ENCODE peak calls at places on chromosomes 11 and 22, in seven cellular contexts. W is substantia nigra, S is sciatic nerve, K is C1 segment of cervical spinal cord, P is hypothalamus, C is AG20443, L is nucleus accumbens. R is an unnamed sample.

GRCh38 chr11:122478986-122479385 is 176.5 kb upstream of the UBASH3B start:
- DNase-seq in C (peak), W (no peak), K (no peak), P (no peak), L (no peak), S (no peak), R (no peak)

GRCh38 chr11:72710278-72710677 is 36.1 kb upstream of the PDE2A start:
- DNase-seq in K (no peak), L (no peak), S (no peak), C (no peak), P (no peak), W (no peak), R (no peak)

GRCh38 chr11:69122642-69123431 is 32.9 kb upstream of the SMIM38 start:
- DNase-seq in S (no peak), W (no peak), K (no peak), C (peak), P (no peak), L (peak), R (no peak)

GRCh38 chr11:3803726-3804510 is 4.4 kb upstream of the PGAP2 start:
- DNase-seq in L (no peak), K (no peak), C (peak), P (no peak), W (no peak), S (peak), R (no peak)

GRCh38 chr11:35617687-35618496 is at the start of gene FJX1:
- DNase-seq in P (peak), S (peak), K (no peak), L (peak), W (no peak), C (peak), R (peak)

GRCh38 chr11:121321614-121322243 is 29.2 kb downstream of the SC5D start:
- DNase-seq in W (no peak), K (no peak), P (peak), S (no peak), C (peak), L (peak), R (peak)

GRCh38 chr11:85171648-85172257 is 455.4 kb downstream of the DLG2 start:
- DNase-seq in P (no peak), S (no peak), L (no peak), W (no peak), C (no peak), K (no peak), R (no peak)

GRCh38 chr11:64911689-64912088 is 5.3 kb downstream of the ATG2A start:
- DNase-seq in C (no peak), L (no peak), K (no peak), S (no peak), P (no peak), W (no peak), R (no peak)

GRCh38 chr11:102495161-102496042 is 35.1 kb downstream of the MMP7 start:
- DNase-seq in S (no peak), K (no peak), C (peak), W (no peak), L (peak), P (no peak), R (peak)

GRCh38 chr11:102116453-102117205 is 6.4 kb downstream of the YAP1 start:
- DNase-seq in W (no peak), S (no peak), C (no peak), P (no peak), L (no peak), K (no peak), R (no peak)

GRCh38 chr11:104905271-104905670 is 7.0 kb upstream of the CASP12 start:
- DNase-seq in L (no peak), C (no peak), K (no peak), P (no peak), S (no peak), W (no peak), R (no peak)

GRCh38 chr22:46721716-46722115 is 16.3 kb downstream of the CERK start:
- DNase-seq in S (no peak), P (no peak), K (no peak), W (no peak), L (no peak), C (no peak), R (no peak)

GRCh38 chr22:20571078-20571503 is 63.7 kb downstream of the MED15 start:
- DNase-seq in W (no peak), P (no peak), C (no peak), S (no peak), K (no peak), L (no peak), R (no peak)

GRCh38 chr11:111512296-111513239 is at the start of gene BTG4:
- DNase-seq in S (peak), L (no peak), P (peak), K (no peak), W (no peak), C (peak), R (no peak)

GRCh38 chr11:103883291-103883690 is 153.1 kb upstream of the DDI1 start:
- DNase-seq in C (no peak), K (no peak), L (no peak), P (no peak), S (no peak), W (no peak), R (no peak)

GRCh38 chr11:64894070-64894811 is 15.8 kb upstream of the EHD1 start:
- DNase-seq in C (peak), K (no peak), W (no peak), L (peak), S (peak), P (peak), R (peak)

GRCh38 chr11:63023415-63023814 is 7.8 kb upstream of the SLC22A8 start:
- DNase-seq in P (no peak), W (no peak), L (no peak), K (no peak), C (no peak), S (no peak), R (no peak)

GRCh38 chr22:43001271-43002197 is 13.4 kb downstream of the PACSIN2 start:
- DNase-seq in W (no peak), L (no peak), S (no peak), K (no peak), C (no peak), P (no peak), R (peak)

GRCh38 chr11:26106713-26107112 is 225.2 kb upstream of the ANO3 start:
- DNase-seq in K (no peak), W (no peak), P (no peak), C (no peak), S (no peak), L (no peak), R (no peak)

GRCh38 chr11:100870138-100870537 is 183.1 kb downstream of the ARHGAP42 start:
- DNase-seq in L (no peak), C (no peak), S (no peak), K (no peak), P (no peak), W (no peak), R (no peak)

GRCh38 chr11:85779956-85780640 is 30.8 kb downstream of the SYTL2 start:
- DNase-seq in C (peak), P (no peak), K (no peak), W (no peak), L (no peak), S (no peak), R (no peak)

GRCh38 chr11:83071641-83072591 is at the start of gene RAB30:
- DNase-seq in L (peak), P (peak), C (peak), S (peak), K (peak), W (peak), R (peak)

GRCh38 chr11:64453466-64453865 is 94.5 kb downstream of the RPS6KA4 start:
- DNase-seq in W (no peak), C (no peak), P (no peak), L (no peak), S (peak), K (no peak), R (no peak)

GRCh38 chr11:10730151-10730550 is 20.9 kb upstream of the CTR9 start:
- DNase-seq in K (no peak), S (no peak), W (no peak), C (peak), P (no peak), L (no peak), R (no peak)

GRCh38 chr11:44150395-44150794 is 54.9 kb downstream of the EXT2 start:
- DNase-seq in L (no peak), K (no peak), P (no peak), C (no peak), S (no peak), W (no peak), R (no peak)

GRCh38 chr11:61899146-61899841 is 7.9 kb upstream of the FADS3 start:
- DNase-seq in P (peak), S (peak), K (no peak), L (peak), C (peak), W (no peak), R (peak)

GRCh38 chr22:47014636-47014930 is 252.1 kb downstream of the TBC1D22A start:
- DNase-seq in S (peak), L (no peak), W (no peak), P (no peak), K (no peak), C (no peak), R (no peak)

GRCh38 chr22:36612458-36612857 is 83.5 kb upstream of the EIF3D start:
- DNase-seq in P (no peak), W (no peak), K (no peak), S (peak), L (no peak), C (peak), R (no peak)

R was measured in hippocampal formation.